ENCODE peak calls at places on chromosomes 11 and 22, in five cellular contexts. E is vagina, N is Calu3, Z is Panc1, I is fibroblast of villous mesenchyme. K is an unnamed sample.

GRCh38 chr22:39348909-39349505 is 784 bp upstream of the SYNGR1 start:
- DNase-seq in E (no peak), N (no peak), Z (no peak), I (no peak), K (no peak)

GRCh38 chr11:102240502-102240901 is 76.8 kb upstream of the BIRC3 start:
- DNase-seq in E (no peak), N (no peak), Z (no peak), I (peak; percentile 29), K (peak; percentile 42)

GRCh38 chr11:127109796-127110195 is 109.2 kb upstream of the KIRREL3 start:
- DNase-seq in E (no peak), N (no peak), Z (no peak), I (no peak), K (no peak)

GRCh38 chr11:13717331-13717730 is 48.9 kb downstream of the FAR1 start:
- DNase-seq in E (no peak), N (no peak), Z (no peak), I (peak; percentile 97), K (peak; percentile 52)

GRCh38 chr11:69643646-69644045 is 2.7 kb downstream of the CCND1 start:
- DNase-seq in E (no peak), N (no peak), Z (no peak), I (no peak), K (no peak)

GRCh38 chr22:29661355-29661754 is 57.9 kb downstream of the NF2 start:
- DNase-seq in E (no peak), N (no peak), Z (no peak), I (peak; percentile 14), K (peak; percentile 77)

GRCh38 chr11:45921561-45922424 is 663 bp upstream of the LARGE2 start:
- DNase-seq in E (no peak), N (peak; percentile 84), Z (no peak), I (no peak), K (no peak)

GRCh38 chr22:47172771-47173534 is 410.5 kb downstream of the TBC1D22A start:
- DNase-seq in E (no peak), N (no peak), Z (no peak), I (no peak), K (no peak)

GRCh38 chr22:49827853-49828598 is at the start of gene BRD1:
- DNase-seq in E (no peak), N (peak; percentile 65), Z (no peak), I (peak; percentile 60), K (peak; percentile 50)

GRCh38 chr11:75371930-75372876 is 20.7 kb upstream of the ARRB1 start:
- DNase-seq in E (no peak), N (peak; percentile 34), Z (peak; percentile 76), I (peak; percentile 59), K (peak; percentile 68)

GRCh38 chr11:61511383-61511782 is 2.8 kb downstream of the LRRC10B start:
- DNase-seq in E (no peak), N (no peak), Z (no peak), I (no peak), K (no peak)

GRCh38 chr11:69101100-69101791 is 52.5 kb downstream of the TPCN2 start:
- DNase-seq in E (no peak), N (peak; percentile 93), Z (peak; percentile 67), I (peak; percentile 70), K (peak; percentile 68)

GRCh38 chr22:22042599-22043295 is 60.2 kb upstream of the TOP3B start:
- DNase-seq in E (no peak), N (no peak), Z (no peak), I (no peak), K (no peak)

GRCh38 chr11:122706689-122707088 is 51.2 kb downstream of the UBASH3B start:
- DNase-seq in E (no peak), N (no peak), Z (no peak), I (peak; percentile 68), K (peak; percentile 79)

GRCh38 chr11:61107888-61108287 is 5.6 kb downstream of the CD5 start:
- DNase-seq in E (no peak), N (no peak), Z (no peak), I (no peak), K (no peak)

GRCh38 chr11:8870461-8871282 is 40.3 kb upstream of the AKIP1 start:
- DNase-seq in E (no peak), N (peak; percentile 65), Z (no peak), I (peak; percentile 75), K (peak; percentile 66)

GRCh38 chr11:69001301-69002081 is 11.6 kb downstream of the MRGPRF start:
- DNase-seq in E (no peak), N (no peak), Z (no peak), I (no peak), K (no peak)

GRCh38 chr11:113305440-113306336 is 8.7 kb upstream of the TTC12 start:
- DNase-seq in E (no peak), N (peak; percentile 76), Z (peak; percentile 59), I (peak; percentile 58), K (peak; percentile 64)

GRCh38 chr22:49325531-49326395 is 501.9 kb downstream of the BRD1 start:
- DNase-seq in E (peak; percentile 64), N (no peak), Z (no peak), I (no peak), K (no peak)

GRCh38 chr22:18048441-18048898 is 24.1 kb upstream of the MICAL3 start:
- DNase-seq in E (no peak), N (no peak), Z (no peak), I (peak; percentile 94), K (peak; percentile 25)

GRCh38 chr11:7677801-7678201 is 4.5 kb upstream of the CYB5R2 start:
- DNase-seq in E (no peak), N (no peak), Z (no peak), I (peak; percentile 96), K (peak; percentile 35)

DNA sequence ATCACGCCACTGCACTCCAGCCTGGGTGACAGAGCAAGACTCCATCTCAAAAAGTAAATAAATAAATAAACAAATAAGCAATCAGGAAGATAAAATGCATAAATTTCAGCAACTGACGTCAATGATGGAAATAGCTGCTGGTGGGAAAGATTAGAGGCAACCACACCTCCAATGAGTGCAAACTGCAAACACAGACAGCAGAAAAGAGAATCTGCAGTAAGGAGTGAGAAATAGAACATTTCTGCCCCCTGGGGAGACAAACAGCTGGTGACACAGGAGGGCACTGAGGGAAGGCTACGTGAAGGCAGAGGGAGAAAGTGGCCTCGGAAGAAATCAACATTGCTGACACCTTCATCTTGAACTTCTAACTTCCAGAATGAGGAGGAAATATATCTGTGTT is 6.5 kb downstream of the PI4KA start:
- DNase-seq in E (no peak), N (no peak), Z (no peak), I (no peak), K (no peak)
- TF ChIP-seq CTCF in E (no peak), N (no peak), Z (no peak), I (no peak), K (no peak)

GRCh38 chr22:23180301-23180892 is at the start of gene BCR:
- DNase-seq in E (no peak), N (peak; percentile 78), Z (no peak), I (peak; percentile 68), K (peak; percentile 51)
- TF ChIP-seq CTCF in E (no peak), N (peak; percentile 21), Z (no peak), I (no peak), K (no peak)

DNA sequence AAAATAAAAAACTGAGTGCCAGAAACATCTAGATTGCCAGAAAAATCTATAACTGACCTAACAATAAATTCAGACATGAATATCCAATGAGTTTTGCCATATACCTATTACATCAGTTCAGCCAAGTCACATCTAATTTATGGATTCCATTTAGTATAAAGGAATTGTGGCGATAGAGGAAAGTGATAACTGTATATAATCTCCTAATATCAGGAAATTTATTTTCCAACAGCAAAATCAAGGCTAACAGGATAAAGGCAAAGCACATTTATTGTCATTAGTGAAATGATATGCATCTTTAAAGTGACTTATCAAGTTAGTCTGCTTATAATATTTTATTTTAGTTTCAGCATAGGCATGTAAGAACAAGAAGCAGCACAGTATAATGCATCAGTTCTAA is 298.2 kb upstream of the PITPNB start:
- DNase-seq in E (no peak), N (no peak), Z (no peak), I (no peak), K (no peak)
- TF ChIP-seq CTCF in E (no peak), N (no peak), Z (no peak), I (no peak), K (no peak)

GRCh38 chr22:42560781-42561180 is 7.0 kb downstream of the SERHL2 start:
- DNase-seq in E (no peak), N (no peak), Z (no peak), I (no peak), K (peak; percentile 23)
- TF ChIP-seq CTCF in E (no peak), N (no peak), Z (no peak), I (peak; percentile 57), K (peak; percentile 45)

GRCh38 chr11:43278302-43278956 is 33.4 kb upstream of the API5 start:
- DNase-seq in E (no peak), N (no peak), Z (no peak), I (peak; percentile 13), K (peak; percentile 18)
- TF ChIP-seq CTCF in E (no peak), N (no peak), Z (peak; percentile 78), I (peak; percentile 32), K (peak; percentile 31)

GRCh38 chr11:12088531-12088930 is 21.9 kb upstream of the MICAL2 start:
- DNase-seq in E (no peak), N (no peak), Z (no peak), I (no peak), K (no peak)

GRCh38 chr11:12086271-12087074 is 23.9 kb upstream of the MICAL2 start:
- DNase-seq in E (no peak), N (peak; percentile 71), Z (peak; percentile 87), I (peak; percentile 97), K (peak; percentile 98)

GRCh38 chr11:12085371-12086251 is 24.8 kb upstream of the MICAL2 start:
- DNase-seq in E (no peak), N (no peak), Z (no peak), I (peak; percentile 39), K (peak; percentile 52)

GRCh38 chr11:12088047-12088481 is 22.3 kb upstream of the MICAL2 start:
- DNase-seq in E (no peak), N (peak; percentile 55), Z (no peak), I (peak; percentile 75), K (peak; percentile 82)

GRCh38 chr11:12087075-12087775 is 23.2 kb upstream of the MICAL2 start:
- DNase-seq in E (no peak), N (peak; percentile 55), Z (no peak), I (peak; percentile 78), K (peak; percentile 85)
- TF ChIP-seq CTCF in E (no peak), N (no peak), Z (no peak), I (peak; percentile 38), K (peak; percentile 32)

K was measured in fibroblast of mammary gland.